ENCODE peak calls at places on chromosomes 6 and 20, in seven cellular contexts. A is A673, I is mesothelial cell of epicardium, F is BJ, R is right atrium auricular region, J is thyroid gland, X is fibroblast of mammary gland. G is an unnamed sample.
A peak's percentile ranks its signal among the peaks of the same experiment; 100 is the strongest.

GRCh38 chr20:36344517-36345132 is 38.5 kb downstream of the DLGAP4 start:
- DNase-seq in A (peak; percentile 47), X (peak; percentile 41), F (no peak), I (peak; percentile 86), R (no peak), J (peak; percentile 36), G (no peak)

GRCh38 chr6:26514984-26515383 is 14.9 kb downstream of the BTN1A1 start:
- DNase-seq in I (no peak), X (no peak), R (no peak), F (no peak), A (no peak), J (no peak), G (no peak)

GRCh38 chr6:150456466-150456865 is 87.7 kb downstream of the IYD start:
- DNase-seq in R (no peak), A (no peak), I (no peak), J (no peak), F (no peak), X (no peak), G (no peak)

GRCh38 chr6:141316236-141316635 is 816.5 kb upstream of the GJE1 start:
- DNase-seq in I (no peak), R (no peak), A (no peak), J (no peak), X (no peak), F (no peak), G (no peak)

GRCh38 chr6:49556429-49556837 is 6.0 kb downstream of the C6orf141 start:
- DNase-seq in J (no peak), R (no peak), X (peak; percentile 90), I (no peak), F (peak; percentile 11), A (peak; percentile 89), G (no peak)

GRCh38 chr6:167993169-167993568 is 4.3 kb upstream of the KIF25 start:
- DNase-seq in X (no peak), R (peak; percentile 64), A (no peak), F (no peak), J (no peak), I (no peak), G (no peak)

GRCh38 chr20:51636123-51636522 is 93.6 kb upstream of the NFATC2 start:
- DNase-seq in I (no peak), A (peak; percentile 90), X (no peak), R (no peak), J (no peak), F (no peak), G (no peak)

GRCh38 chr6:49257549-49257948 is 205.5 kb downstream of the MMUT start:
- DNase-seq in I (no peak), A (no peak), J (no peak), R (no peak), X (no peak), F (no peak), G (no peak)

GRCh38 chr6:161796726-161797125 is 522.9 kb upstream of the AGPAT4 start:
- DNase-seq in A (no peak), X (no peak), R (no peak), I (no peak), F (no peak), J (no peak), G (no peak)

GRCh38 chr6:30152019-30152673 is 8.9 kb downstream of the TRIM10 start:
- DNase-seq in J (peak; percentile 34), R (no peak), X (no peak), A (no peak), I (no peak), F (no peak), G (no peak)

GRCh38 chr6:27791182-27791939 is 120.8 kb downstream of the OR2B2 start:
- DNase-seq in R (peak; percentile 82), F (peak; percentile 39), X (peak; percentile 88), J (peak; percentile 49), I (no peak), A (peak; percentile 89), G (no peak)

GRCh38 chr6:32885698-32886286 is 31.8 kb downstream of the PSMB9 start:
- DNase-seq in J (no peak), F (peak; percentile 16), I (no peak), A (peak; percentile 79), R (no peak), X (peak; percentile 84), G (no peak)

GRCh38 chr6:126721581-126722145 is 381.7 kb downstream of the CENPW start:
- DNase-seq in R (no peak), J (no peak), X (peak; percentile 96), F (peak; percentile 82), A (no peak), I (no peak), G (no peak)

GRCh38 chr6:37779111-37779800 is 40.3 kb upstream of the ZFAND3 start:
- DNase-seq in R (no peak), I (no peak), X (peak; percentile 24), A (no peak), F (no peak), J (no peak), G (no peak)

GRCh38 chr20:38731738-38732113 is 7.4 kb downstream of the SLC32A1 start:
- DNase-seq in J (no peak), I (no peak), X (no peak), F (no peak), A (no peak), R (no peak), G (no peak)

GRCh38 chr6:24931752-24932691 is 3.7 kb downstream of the RIPOR2 start:
- DNase-seq in F (no peak), I (no peak), R (no peak), X (peak; percentile 59), J (peak; percentile 28), A (no peak), G (no peak)

GRCh38 chr6:135167617-135168016 is 13.5 kb upstream of the MYB start:
- DNase-seq in X (no peak), J (no peak), R (no peak), A (no peak), I (no peak), F (no peak), G (no peak)

GRCh38 chr6:159832941-159833340 is 32.9 kb downstream of the PNLDC1 start:
- DNase-seq in J (no peak), F (no peak), I (no peak), X (no peak), A (no peak), R (no peak), G (no peak)
- TF ChIP-seq CTCF in J (no peak), F (no peak), I (no peak), X (no peak), A (no peak), R (no peak), G (no peak)

DNA sequence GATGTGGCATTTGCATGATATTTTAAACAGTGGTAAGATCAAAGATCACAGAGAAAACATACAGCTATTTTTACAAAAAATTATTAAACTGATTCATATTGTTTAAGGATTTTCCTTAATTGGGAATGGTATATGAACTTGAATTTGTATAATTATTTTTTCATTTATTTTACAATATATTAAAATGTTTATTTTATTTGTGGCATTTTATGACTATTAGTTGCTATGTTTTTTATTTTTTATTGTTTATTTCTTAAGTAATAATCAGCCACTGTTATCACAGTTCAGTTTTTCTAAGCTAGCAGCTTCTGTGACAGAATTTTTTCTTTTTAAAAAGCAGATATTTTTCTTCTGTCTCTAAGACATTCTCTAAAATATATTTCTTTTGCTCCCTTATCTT is 387.0 kb upstream of the KHDRBS2 start:
- DNase-seq in F (no peak), I (no peak), J (no peak), A (no peak), X (no peak), R (no peak), G (no peak)
- TF ChIP-seq CTCF in F (no peak), I (no peak), J (no peak), A (no peak), X (no peak), R (no peak), G (no peak)

GRCh38 chr6:158591134-158591809 is 31.4 kb downstream of the TMEM181 start:
- DNase-seq in J (no peak), I (no peak), A (no peak), R (no peak), X (no peak), F (no peak), G (no peak)
- TF ChIP-seq CTCF in J (no peak), I (no peak), A (no peak), R (no peak), X (no peak), F (no peak), G (no peak)

DNA sequence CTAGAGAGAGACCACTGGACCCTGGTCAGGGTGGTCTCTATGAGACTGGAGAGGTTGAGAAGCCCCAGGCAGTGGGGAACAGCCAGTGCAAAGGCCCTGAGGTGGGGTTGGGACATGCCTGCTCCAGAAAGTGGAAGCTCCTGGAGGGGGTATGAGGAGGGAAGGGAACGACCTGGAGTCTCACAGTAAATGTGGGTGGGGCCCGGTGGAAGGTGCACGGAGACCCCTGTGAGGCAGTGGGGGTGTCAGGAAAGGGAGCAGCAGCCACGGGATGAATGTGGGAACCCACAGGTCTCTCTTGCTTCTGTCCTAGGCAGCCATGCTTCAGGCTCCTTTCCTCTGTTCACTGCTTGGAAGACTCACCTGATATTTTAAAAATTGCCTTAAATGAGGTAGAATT is 1.3 kb upstream of the CST1 start:
- DNase-seq in J (no peak), R (no peak), F (no peak), A (no peak), I (no peak), X (no peak), G (no peak)
- TF ChIP-seq CTCF in J (no peak), R (no peak), F (no peak), A (no peak), I (no peak), X (no peak), G (no peak)

DNA sequence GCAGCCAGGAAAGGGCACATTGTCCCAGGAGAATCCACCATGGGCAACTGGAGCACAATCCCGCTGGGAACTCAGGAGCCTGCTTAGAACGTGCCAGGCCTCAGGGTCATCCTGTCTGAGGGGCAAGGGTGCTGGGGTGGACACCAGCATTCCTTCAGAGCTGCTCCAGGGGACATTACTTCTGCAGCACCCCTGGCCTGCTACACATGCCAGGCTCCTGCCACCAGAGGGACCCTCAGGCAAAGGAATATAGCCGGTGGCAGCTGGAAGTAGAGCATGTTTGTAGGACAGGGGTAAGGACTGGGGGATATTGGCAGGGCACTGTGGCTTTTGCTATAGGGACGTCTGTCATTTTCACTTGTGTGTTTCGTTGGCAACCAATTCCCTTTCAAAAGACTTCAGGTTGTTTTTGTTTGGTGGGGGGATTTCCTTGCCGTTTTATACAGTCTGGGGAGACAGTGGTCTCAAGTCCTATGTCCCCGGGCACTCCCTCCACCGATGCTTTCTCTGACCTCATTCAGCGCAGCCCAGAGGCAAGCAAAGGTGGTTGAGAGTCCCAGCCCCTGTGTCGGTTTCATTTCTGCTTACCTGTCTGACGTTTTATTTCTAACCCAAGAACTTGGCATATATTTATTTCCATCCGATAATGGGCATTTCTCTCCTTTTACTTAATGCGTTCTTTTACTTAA is 130.8 kb downstream of the JPH2 start:
- DNase-seq in F (no peak), J (no peak), I (no peak), R (peak; percentile 58), A (peak; percentile 32), X (no peak), G (peak; percentile 19)
- TF ChIP-seq CTCF in F (peak; percentile 37), J (no peak), I (no peak), R (peak; percentile 65), A (peak; percentile 46), X (peak; percentile 15), G (peak; percentile 19)

GRCh38 chr20:43983359-43983758 is 68.7 kb downstream of the TOX2 start:
- DNase-seq in F (no peak), I (no peak), J (no peak), R (no peak), X (no peak), A (peak; percentile 25), G (no peak)
- TF ChIP-seq CTCF in F (peak; percentile 35), I (peak; percentile 33), J (no peak), R (peak; percentile 26), X (peak; percentile 28), A (peak; percentile 63), G (peak; percentile 38)

GRCh38 chr20:57388953-57389694 is 2.1 kb upstream of the RBM38 start:
- DNase-seq in J (peak; percentile 84), X (peak; percentile 37), I (peak; percentile 57), R (peak; percentile 76), A (peak; percentile 61), F (peak; percentile 3), G (peak; percentile 60)
- TF ChIP-seq CTCF in J (peak; percentile 26), X (peak; percentile 5), I (no peak), R (peak; percentile 54), A (no peak), F (peak; percentile 41), G (peak; percentile 61)

G was measured in natural killer cell.